ENCODE peak calls at places on chromosome 3, in six cellular contexts. One of them, this sample, is unnamed.

GRCh38 chr3:128482175-128482856 is 10.7 kb downstream of the GATA2 start:
- DNase-seq in AG09319: no peak
- DNase-seq in glutamatergic neuron: peak; percentile 45
- DNase-seq in upper lobe of right lung: no peak
- DNase-seq in esophagus squamous epithelium: no peak
- DNase-seq in A549: no peak
- DNase-seq in this sample: no peak

GRCh38 chr3:140276698-140277097 is 341.7 kb downstream of the CLSTN2 start:
- DNase-seq in glutamatergic neuron: peak; percentile 24
- DNase-seq in upper lobe of right lung: no peak
- DNase-seq in AG09319: peak; percentile 12
- DNase-seq in A549: no peak
- DNase-seq in esophagus squamous epithelium: no peak
- DNase-seq in this sample: no peak

GRCh38 chr3:146380052-146380451 is 89.3 kb downstream of the PLSCR2 start:
- DNase-seq in A549: no peak
- DNase-seq in upper lobe of right lung: no peak
- DNase-seq in AG09319: no peak
- DNase-seq in glutamatergic neuron: no peak
- DNase-seq in esophagus squamous epithelium: no peak
- DNase-seq in this sample: no peak

GRCh38 chr3:61617041-61617440 is 55.7 kb downstream of the PTPRG start:
- DNase-seq in glutamatergic neuron: no peak
- DNase-seq in esophagus squamous epithelium: no peak
- DNase-seq in A549: no peak
- DNase-seq in upper lobe of right lung: no peak
- DNase-seq in AG09319: no peak
- DNase-seq in this sample: no peak

GRCh38 chr3:141845407-141846049 is 30.9 kb upstream of the ATP1B3 start:
- DNase-seq in AG09319: no peak
- DNase-seq in glutamatergic neuron: peak; percentile 38
- DNase-seq in A549: no peak
- DNase-seq in esophagus squamous epithelium: no peak
- DNase-seq in upper lobe of right lung: no peak
- DNase-seq in this sample: peak; percentile 74

GRCh38 chr3:26590919-26591318 is 31.7 kb upstream of the LRRC3B start:
- DNase-seq in upper lobe of right lung: no peak
- DNase-seq in esophagus squamous epithelium: no peak
- DNase-seq in AG09319: no peak
- DNase-seq in glutamatergic neuron: no peak
- DNase-seq in A549: no peak
- DNase-seq in this sample: no peak

GRCh38 chr3:197810901-197811300 is 19.8 kb downstream of the LRCH3 start:
- DNase-seq in AG09319: no peak
- DNase-seq in esophagus squamous epithelium: no peak
- DNase-seq in glutamatergic neuron: no peak
- DNase-seq in upper lobe of right lung: no peak
- DNase-seq in A549: no peak
- DNase-seq in this sample: no peak

GRCh38 chr3:24278526-24278925 is 216.1 kb downstream of the THRB start:
- DNase-seq in upper lobe of right lung: no peak
- DNase-seq in A549: no peak
- DNase-seq in esophagus squamous epithelium: no peak
- DNase-seq in AG09319: no peak
- DNase-seq in glutamatergic neuron: no peak
- DNase-seq in this sample: no peak

GRCh38 chr3:33076952-33077351 is 20.0 kb downstream of the GLB1 start:
- DNase-seq in esophagus squamous epithelium: no peak
- DNase-seq in glutamatergic neuron: no peak
- DNase-seq in A549: no peak
- DNase-seq in upper lobe of right lung: no peak
- DNase-seq in AG09319: no peak
- DNase-seq in this sample: no peak

GRCh38 chr3:126373682-126374601 is 16.7 kb upstream of the KLF15 start:
- DNase-seq in A549: no peak
- DNase-seq in AG09319: peak; percentile 23
- DNase-seq in glutamatergic neuron: peak; percentile 11
- DNase-seq in upper lobe of right lung: peak; percentile 67
- DNase-seq in esophagus squamous epithelium: no peak
- DNase-seq in this sample: no peak

GRCh38 chr3:113013593-113013992 is 22.8 kb downstream of the GTPBP8 start:
- DNase-seq in glutamatergic neuron: no peak
- DNase-seq in A549: no peak
- DNase-seq in esophagus squamous epithelium: no peak
- DNase-seq in AG09319: no peak
- DNase-seq in upper lobe of right lung: no peak
- DNase-seq in this sample: no peak

GRCh38 chr3:197339841-197340520 is 41.6 kb upstream of the DLG1 start:
- DNase-seq in glutamatergic neuron: peak; percentile 30
- DNase-seq in A549: no peak
- DNase-seq in esophagus squamous epithelium: no peak
- DNase-seq in upper lobe of right lung: no peak
- DNase-seq in AG09319: peak; percentile 40
- DNase-seq in this sample: no peak

GRCh38 chr3:65742914-65743313 is 295.8 kb downstream of the MAGI1 start:
- DNase-seq in glutamatergic neuron: no peak
- DNase-seq in A549: no peak
- DNase-seq in upper lobe of right lung: no peak
- DNase-seq in AG09319: no peak
- DNase-seq in esophagus squamous epithelium: no peak
- DNase-seq in this sample: no peak

GRCh38 chr3:85605066-85605465 is 646.3 kb downstream of the CADM2 start:
- DNase-seq in glutamatergic neuron: no peak
- DNase-seq in esophagus squamous epithelium: no peak
- DNase-seq in AG09319: no peak
- DNase-seq in upper lobe of right lung: no peak
- DNase-seq in A549: no peak
- DNase-seq in this sample: no peak

GRCh38 chr3:32146669-32147315 is 40.4 kb downstream of the GPD1L start:
- DNase-seq in AG09319: no peak
- DNase-seq in A549: no peak
- DNase-seq in glutamatergic neuron: no peak
- DNase-seq in esophagus squamous epithelium: no peak
- DNase-seq in upper lobe of right lung: no peak
- DNase-seq in this sample: no peak

GRCh38 chr3:46312996-46313395 is 40.9 kb upstream of the CCR2 start:
- DNase-seq in esophagus squamous epithelium: no peak
- DNase-seq in glutamatergic neuron: no peak
- DNase-seq in A549: no peak
- DNase-seq in upper lobe of right lung: no peak
- DNase-seq in AG09319: no peak
- DNase-seq in this sample: no peak

GRCh38 chr3:151117044-151117443 is 31.6 kb downstream of the MED12L start:
- DNase-seq in esophagus squamous epithelium: no peak
- DNase-seq in upper lobe of right lung: no peak
- DNase-seq in glutamatergic neuron: no peak
- DNase-seq in A549: no peak
- DNase-seq in AG09319: no peak
- DNase-seq in this sample: no peak
- TF ChIP-seq CTCF in esophagus squamous epithelium: no peak
- TF ChIP-seq CTCF in upper lobe of right lung: no peak
- TF ChIP-seq CTCF in glutamatergic neuron: peak; percentile 28
- TF ChIP-seq CTCF in A549: no peak
- TF ChIP-seq CTCF in AG09319: no peak
- TF ChIP-seq CTCF in this sample: no peak

GRCh38 chr3:48898383-48899234 is at the start of gene SLC25A20:
- DNase-seq in AG09319: peak; percentile 44
- DNase-seq in A549: peak; percentile 70
- DNase-seq in glutamatergic neuron: peak; percentile 94
- DNase-seq in upper lobe of right lung: peak; percentile 97
- DNase-seq in esophagus squamous epithelium: peak; percentile 47
- DNase-seq in this sample: peak; percentile 95
- TF ChIP-seq CTCF in AG09319: peak; percentile 3
- TF ChIP-seq CTCF in A549: no peak
- TF ChIP-seq CTCF in glutamatergic neuron: no peak
- TF ChIP-seq CTCF in upper lobe of right lung: no peak
- TF ChIP-seq CTCF in esophagus squamous epithelium: no peak
- TF ChIP-seq CTCF in this sample: no peak

GRCh38 chr3:9362731-9363530 is at the start of gene THUMPD3:
- DNase-seq in A549: peak; percentile 88
- DNase-seq in upper lobe of right lung: peak; percentile 97
- DNase-seq in AG09319: peak; percentile 64
- DNase-seq in esophagus squamous epithelium: peak; percentile 49
- DNase-seq in glutamatergic neuron: peak; percentile 94
- DNase-seq in this sample: peak; percentile 95
- TF ChIP-seq CTCF in A549: no peak
- TF ChIP-seq CTCF in upper lobe of right lung: no peak
- TF ChIP-seq CTCF in AG09319: no peak
- TF ChIP-seq CTCF in esophagus squamous epithelium: no peak
- TF ChIP-seq CTCF in glutamatergic neuron: no peak
- TF ChIP-seq CTCF in this sample: no peak

GRCh38 chr3:30454636-30455035 is 151.8 kb upstream of the TGFBR2 start:
- DNase-seq in upper lobe of right lung: no peak
- DNase-seq in AG09319: no peak
- DNase-seq in glutamatergic neuron: no peak
- DNase-seq in A549: no peak
- DNase-seq in esophagus squamous epithelium: no peak
- DNase-seq in this sample: no peak

GRCh38 chr3:30456263-30456662 is 150.1 kb upstream of the TGFBR2 start:
- DNase-seq in AG09319: no peak
- DNase-seq in esophagus squamous epithelium: no peak
- DNase-seq in A549: no peak
- DNase-seq in glutamatergic neuron: no peak
- DNase-seq in upper lobe of right lung: no peak
- DNase-seq in this sample: no peak

GRCh38 chr3:30452446-30452845 is 154.0 kb upstream of the TGFBR2 start:
- DNase-seq in AG09319: no peak
- DNase-seq in esophagus squamous epithelium: no peak
- DNase-seq in A549: no peak
- DNase-seq in upper lobe of right lung: no peak
- DNase-seq in glutamatergic neuron: no peak
- DNase-seq in this sample: no peak

GRCh38 chr3:30455840-30456239 is 150.6 kb upstream of the TGFBR2 start:
- DNase-seq in upper lobe of right lung: no peak
- DNase-seq in glutamatergic neuron: no peak
- DNase-seq in esophagus squamous epithelium: no peak
- DNase-seq in A549: no peak
- DNase-seq in AG09319: no peak
- DNase-seq in this sample: no peak

GRCh38 chr3:30453364-30454039 is 152.9 kb upstream of the TGFBR2 start:
- DNase-seq in AG09319: no peak
- DNase-seq in A549: no peak
- DNase-seq in upper lobe of right lung: no peak
- DNase-seq in glutamatergic neuron: no peak
- DNase-seq in esophagus squamous epithelium: no peak
- DNase-seq in this sample: no peak
- TF ChIP-seq CTCF in AG09319: no peak
- TF ChIP-seq CTCF in A549: no peak
- TF ChIP-seq CTCF in upper lobe of right lung: no peak
- TF ChIP-seq CTCF in glutamatergic neuron: no peak
- TF ChIP-seq CTCF in esophagus squamous epithelium: no peak
- TF ChIP-seq CTCF in this sample: no peak

This sample was measured in activated CD8-positive, alpha-beta T cell treated with anti-CD3 and anti-CD28 coated beads for 36 hours.